ENCODE peak calls at places on chromosome X, in four cellular contexts. I is A549, J is astrocyte, Y is tibial artery. F is an unnamed sample.
A peak's percentile ranks its signal among the peaks of the same experiment; 100 is the strongest.

GRCh38 chrX:23515028-23515427 is 152.3 kb upstream of the PRDX4 start:
- DNase-seq in I (no peak), J (no peak), Y (no peak), F (no peak)

GRCh38 chrX:20609916-20610415 is 343.3 kb upstream of the RPS6KA3 start:
- DNase-seq in I (no peak), J (no peak), Y (no peak), F (no peak)

GRCh38 chrX:104659037-104659744 is 93.2 kb downstream of the IL1RAPL2 start:
- DNase-seq in I (no peak), J (peak; percentile 52), Y (no peak), F (no peak)

GRCh38 chrX:38975368-38975767 is 174.1 kb downstream of the MID1IP1 start:
- DNase-seq in I (no peak), J (no peak), Y (no peak), F (no peak)

GRCh38 chrX:5042563-5042962 is 1186.1 kb downstream of the NLGN4X start:
- DNase-seq in I (no peak), J (no peak), Y (no peak), F (no peak)

GRCh38 chrX:153968754-153969124 is 2.9 kb downstream of the HCFC1 start:
- DNase-seq in I (no peak), J (no peak), Y (no peak), F (no peak)

GRCh38 chrX:53088136-53088974 is 5.6 kb upstream of the KANTR start:
- DNase-seq in I (peak; percentile 31), J (peak; percentile 76), Y (peak; percentile 93), F (peak; percentile 90)

GRCh38 chrX:123830309-123830708 is 29.5 kb upstream of the XIAP start:
- DNase-seq in I (peak; percentile 81), J (peak; percentile 77), Y (no peak), F (no peak)

GRCh38 chrX:15745179-15745578 is 7.1 kb downstream of the CA5B start:
- DNase-seq in I (no peak), J (no peak), Y (no peak), F (no peak)

GRCh38 chrX:150848914-150849365 is 49.5 kb downstream of the CD99L2 start:
- DNase-seq in I (peak; percentile 62), J (no peak), Y (no peak), F (no peak)

GRCh38 chrX:129748265-129748664 is 9.5 kb downstream of the XPNPEP2 start:
- DNase-seq in I (no peak), J (peak; percentile 87), Y (no peak), F (peak; percentile 44)

GRCh38 chrX:42821803-42822443 is 44.0 kb upstream of the PPP1R2C start:
- DNase-seq in I (no peak), J (no peak), Y (no peak), F (no peak)

GRCh38 chrX:130700629-130701028 is 202.4 kb downstream of the ENOX2 start:
- DNase-seq in I (no peak), J (no peak), Y (no peak), F (no peak)

GRCh38 chrX:68261060-68261672 is 172.1 kb downstream of the OPHN1 start:
- DNase-seq in I (no peak), J (peak; percentile 36), Y (no peak), F (no peak)

GRCh38 chrX:24607616-24608015 is 39.5 kb downstream of the PCYT1B start:
- DNase-seq in I (no peak), J (no peak), Y (no peak), F (no peak)

GRCh38 chrX:149712831-149713230 is 971 bp downstream of the MAGEA11 start:
- DNase-seq in I (no peak), J (no peak), Y (no peak), F (no peak)

GRCh38 chrX:150486011-150486410 is 82.4 kb upstream of the MTM1 start:
- DNase-seq in I (peak; percentile 45), J (peak; percentile 18), Y (peak; percentile 66), F (peak; percentile 46)

GRCh38 chrX:136572030-136572429 is 40.0 kb downstream of the VGLL1 start:
- DNase-seq in I (no peak), J (no peak), Y (no peak), F (no peak)

GRCh38 chrX:150577174-150577573 is 8.8 kb downstream of the MTM1 start:
- DNase-seq in I (no peak), J (no peak), Y (no peak), F (no peak)

GRCh38 chrX:111095974-111096870 is at the start of gene PAK3:
- DNase-seq in I (no peak), J (peak; percentile 90), Y (peak; percentile 82), F (peak; percentile 58)

GRCh38 chrX:9611436-9612145 is 146.7 kb downstream of the TBL1X start:
- DNase-seq in I (no peak), J (peak; percentile 12), Y (no peak), F (no peak)

GRCh38 chrX:9644335-9644734 is 121.3 kb downstream of the GPR143 start:
- DNase-seq in I (no peak), J (no peak), Y (no peak), F (peak; percentile 41)

GRCh38 chrX:69618803-69619202 is 2.9 kb downstream of the EDA start:
- DNase-seq in I (no peak), J (no peak), Y (no peak), F (no peak)

GRCh38 chrX:23752740-23753435 is 9.8 kb upstream of the ACOT9 start:
- DNase-seq in I (no peak), J (peak; percentile 62), Y (no peak), F (no peak)

GRCh38 chrX:128616933-128617332 is 564.7 kb upstream of the ACTRT1 start:
- DNase-seq in I (no peak), J (no peak), Y (no peak), F (no peak)

GRCh38 chrX:70054391-70054790 is 4.7 kb upstream of the AWAT2 start:
- DNase-seq in I (no peak), J (no peak), Y (no peak), F (no peak)

GRCh38 chrX:22999696-23000223 is at the start of gene DDX53:
- DNase-seq in I (no peak), J (no peak), Y (no peak), F (no peak)

DNA sequence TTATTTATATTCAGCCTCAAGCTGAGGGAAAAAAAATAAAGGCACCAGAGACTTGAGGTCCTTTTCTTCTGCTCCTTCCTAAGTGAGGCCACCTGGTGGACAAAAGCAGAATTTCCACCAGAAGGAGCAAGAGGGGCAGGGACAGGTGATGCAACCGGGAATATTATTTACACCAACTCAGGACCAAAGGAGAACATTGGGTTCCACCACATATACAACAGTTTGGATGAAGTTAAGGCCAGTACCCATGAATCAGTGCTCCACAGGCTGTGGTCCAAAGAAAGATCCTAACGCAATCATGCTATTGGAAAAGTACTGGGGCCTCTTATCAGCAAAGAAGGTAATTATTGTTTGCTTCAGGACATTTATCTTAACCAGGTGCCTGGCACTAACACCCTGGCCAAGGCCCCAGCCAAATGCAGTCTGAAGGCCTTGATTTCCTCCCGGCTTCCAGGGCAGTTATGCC is 57.4 kb downstream of the TSC22D3 start:
- DNase-seq in I (peak; percentile 67), J (peak; percentile 44), Y (peak; percentile 92), F (peak; percentile 82)
- H3K4me1 ChIP-seq in I (peaks cover 34% of the 10 kb centered on the region), J (peaks cover 13% of the 10 kb centered on the region), Y (peaks cover 60% of the 10 kb centered on the region), F (no peaks in the 10 kb centered on the region)

GRCh38 chrX:83185010-83185409 is 323.1 kb upstream of the POU3F4 start:
- DNase-seq in I (no peak), J (no peak), Y (no peak), F (no peak)
- H3K4me1 ChIP-seq in I (no peaks in the 10 kb centered on the region), J (no peaks in the 10 kb centered on the region), Y (no peaks in the 10 kb centered on the region), F (no peaks in the 10 kb centered on the region)

DNA sequence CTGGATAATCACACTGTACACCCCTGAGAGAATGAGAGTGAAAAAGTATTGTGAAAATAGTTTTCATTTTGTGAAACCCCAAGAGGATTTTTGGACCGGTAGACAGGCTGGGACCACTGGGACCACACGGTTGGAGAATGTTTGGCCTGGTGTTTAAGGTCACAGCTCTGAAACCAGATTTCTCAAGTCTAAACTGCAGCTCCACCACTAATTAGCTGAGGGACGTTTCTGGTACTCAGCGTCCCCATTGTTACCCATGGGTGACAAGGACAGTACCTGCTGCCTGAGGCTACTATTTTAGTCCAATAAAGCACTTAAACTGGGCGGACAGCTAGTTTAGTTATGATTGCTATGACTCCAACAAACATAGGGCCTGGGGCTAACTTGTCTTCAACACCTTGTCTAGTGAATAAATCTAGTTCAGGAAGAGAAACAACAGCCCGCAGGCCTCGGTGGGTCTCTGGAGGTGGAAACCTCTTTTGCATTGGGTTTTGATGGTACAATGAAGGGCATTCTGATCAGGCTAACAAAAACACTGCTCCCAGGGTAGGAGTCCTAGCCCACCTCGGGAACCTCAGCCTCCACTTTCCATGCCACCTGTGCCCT is 509 bp upstream of the USP11 start:
- DNase-seq in I (no peak), J (no peak), Y (no peak), F (no peak)
- H3K4me1 ChIP-seq in I (peaks cover 22% of the 10 kb centered on the region), J (peaks cover 9% of the 10 kb centered on the region), Y (peaks cover 18% of the 10 kb centered on the region), F (no peaks in the 10 kb centered on the region)

GRCh38 chrX:13024911-13025454 is 19.4 kb downstream of the FAM9C start:
- DNase-seq in I (no peak), J (no peak), Y (no peak), F (no peak)
- H3K4me1 ChIP-seq in I (peaks cover 67% of the 10 kb centered on the region), J (peaks cover 13% of the 10 kb centered on the region), Y (peaks cover 14% of the 10 kb centered on the region), F (no peaks in the 10 kb centered on the region)